ENCODE peak calls at places on chromosomes 2 and 18, in ten cellular contexts. M is fibroblast of pulmonary artery, N is HT1080, L is KBM-7, I is COR-L47, V is aorta, O is A172, K is cardiac fibroblast, Q is AG20443, U is right cardiac atrium. E is an unnamed sample.

GRCh38 chr2:30807249-30807648 is at the start of gene CAPN13:
- DNase-seq in K (no peak), O (no peak), V (no peak), N (no peak), U (no peak), M (no peak), Q (no peak), L (no peak), I (peak), E (peak)

GRCh38 chr2:25960920-25961319 is 21.4 kb downstream of the KIF3C start:
- DNase-seq in K (peak), M (peak), Q (no peak), O (peak), L (peak), U (no peak), I (no peak), V (no peak), N (peak), E (no peak)

GRCh38 chr2:160920061-160920460 is 240.2 kb upstream of the TANK start:
- DNase-seq in O (no peak), M (no peak), L (no peak), V (no peak), K (no peak), U (no peak), N (no peak), Q (no peak), I (no peak), E (no peak)

GRCh38 chr18:12255626-12256026 is 1.5 kb downstream of the CIDEA start:
- DNase-seq in Q (no peak), M (peak), O (peak), N (peak), L (no peak), V (no peak), K (peak), U (no peak), I (no peak), E (no peak)

GRCh38 chr2:119142822-119143221 is 15.7 kb downstream of the C1QL2 start:
- DNase-seq in O (no peak), I (peak), V (no peak), M (no peak), U (no peak), Q (no peak), N (no peak), L (no peak), K (no peak), E (no peak)

GRCh38 chr18:70148539-70148938 is 56.9 kb downstream of the RTTN start:
- DNase-seq in L (no peak), U (no peak), Q (no peak), K (no peak), N (no peak), I (no peak), M (no peak), V (no peak), O (no peak), E (no peak)

GRCh38 chr2:226478121-226478809 is 321.4 kb downstream of the IRS1 start:
- DNase-seq in Q (peak), I (no peak), O (peak), K (peak), V (peak), M (peak), U (peak), N (peak), L (no peak), E (peak)

GRCh38 chr18:63220903-63221302 is 98.7 kb downstream of the BCL2 start:
- DNase-seq in Q (no peak), K (no peak), U (no peak), I (no peak), V (no peak), O (no peak), L (no peak), N (no peak), M (no peak), E (no peak)

E was measured in colonic mucosa.